ENCODE peak calls at places on chromosomes 11 and 22, in four cellular contexts. G is GM23248, A is neural progenitor cell, K is H1. C is an unnamed sample. For H3K4me1, the result is how much of the 10 kb centered on the place peaks cover.

GRCh38 chr11:113673566-113674396 is 32.3 kb downstream of the TMPRSS5 start:
- DNase-seq in K (no peak), G (peak), A (no peak), C (peak)

GRCh38 chr11:134411887-134412507 is at the start of gene B3GAT1:
- DNase-seq in G (no peak), K (no peak), A (peak), C (no peak)

GRCh38 chr11:69671734-69672465 is 3.3 kb downstream of the LTO1 start:
- DNase-seq in A (no peak), G (no peak), K (no peak), C (no peak)

GRCh38 chr11:72860010-72860409 is 45.8 kb downstream of the ATG16L2 start:
- DNase-seq in A (no peak), K (no peak), G (no peak), C (no peak)

GRCh38 chr11:30281476-30282288 is 41.2 kb upstream of the ARL14EP start:
- DNase-seq in A (no peak), G (no peak), K (no peak), C (no peak)

GRCh38 chr11:6455070-6455469 is 14.3 kb upstream of the HPX start:
- DNase-seq in K (no peak), G (no peak), A (no peak), C (no peak)

GRCh38 chr11:17852246-17852645 is 117.7 kb downstream of the KCNC1 start:
- DNase-seq in G (no peak), A (no peak), K (no peak), C (no peak)

GRCh38 chr11:17413414-17414316 is 25.2 kb upstream of the KCNJ11 start:
- DNase-seq in K (no peak), A (no peak), G (no peak), C (no peak)

GRCh38 chr11:13667795-13668101 is 720 bp upstream of the FAR1 start:
- DNase-seq in G (no peak), A (no peak), K (no peak), C (no peak)

GRCh38 chr11:34604216-34604615 is 16.7 kb upstream of the EHF start:
- DNase-seq in K (no peak), G (no peak), A (no peak), C (no peak)

GRCh38 chr11:95536049-95536448 is 253.5 kb downstream of the FAM76B start:
- DNase-seq in A (no peak), K (no peak), G (peak), C (no peak)

GRCh38 chr11:46277313-46277622 is 194 bp upstream of the CREB3L1 start:
- DNase-seq in G (peak), K (no peak), A (no peak), C (no peak)

GRCh38 chr11:46279393-46280099 is 2.1 kb downstream of the CREB3L1 start:
- DNase-seq in A (peak), G (peak), K (no peak), C (no peak)

GRCh38 chr11:46278387-46279173 is 1.1 kb downstream of the CREB3L1 start:
- DNase-seq in A (peak), K (no peak), G (peak), C (no peak)

GRCh38 chr11:46275964-46276641 is 1.4 kb upstream of the CREB3L1 start:
- DNase-seq in G (no peak), K (no peak), A (no peak), C (no peak)

DNA sequence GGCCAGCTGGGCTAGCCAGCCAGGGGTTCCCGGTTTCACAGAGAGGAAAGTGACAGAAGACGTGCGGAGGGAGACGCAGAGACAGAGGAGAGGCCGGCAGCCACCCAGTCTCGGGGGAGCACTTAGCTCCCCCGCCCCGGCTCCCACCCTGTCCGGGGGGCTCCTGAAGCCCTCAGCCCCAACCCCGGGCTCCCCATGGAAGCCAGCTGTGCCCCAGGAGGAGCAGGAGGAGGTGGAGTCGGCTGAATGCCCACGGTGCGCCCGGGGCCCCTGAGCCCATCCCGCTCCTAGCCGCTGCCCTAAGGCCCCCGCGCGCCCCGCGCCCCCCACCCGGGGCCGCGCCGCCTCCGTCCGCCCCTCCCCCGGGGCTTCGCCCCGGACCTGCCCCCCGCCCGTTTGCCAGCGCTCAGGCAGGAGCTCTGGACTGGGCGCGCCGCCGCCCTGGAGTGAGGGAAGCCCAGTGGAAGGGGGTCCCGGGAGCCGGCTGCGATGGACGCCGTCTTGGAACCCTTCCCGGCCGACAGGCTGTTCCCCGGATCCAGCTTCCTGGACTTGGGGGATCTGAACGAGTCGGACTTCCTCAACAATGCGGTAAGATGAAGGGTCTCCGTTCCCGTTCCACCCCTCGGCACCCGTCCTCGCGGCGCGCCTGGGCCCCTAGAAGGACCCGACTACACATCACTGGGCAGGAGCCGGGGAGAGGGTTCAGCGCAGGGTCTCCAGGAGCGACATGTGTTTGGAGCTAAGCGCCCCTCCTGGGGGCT is at the start of gene CREB3L1:
- DNase-seq in A (peak), K (no peak), G (peak), C (no peak)
- TF ChIP-seq EZH2 in A (no peak), K (no peak), G (no peak), C (no peak)

GRCh38 chr22:23035557-23036277 is 34.6 kb upstream of the GNAZ start:
- DNase-seq in G (no peak), A (no peak), K (no peak), C (no peak)

GRCh38 chr22:23032681-23033080 is 37.6 kb upstream of the GNAZ start:
- DNase-seq in A (no peak), K (no peak), G (no peak), C (no peak)

GRCh38 chr22:23034621-23035556 is 35.4 kb upstream of the GNAZ start:
- DNase-seq in A (no peak), K (no peak), G (no peak), C (no peak)

GRCh38 chr22:23031795-23032194 is 38.5 kb upstream of the GNAZ start:
- DNase-seq in K (no peak), G (no peak), A (no peak), C (no peak)

DNA sequence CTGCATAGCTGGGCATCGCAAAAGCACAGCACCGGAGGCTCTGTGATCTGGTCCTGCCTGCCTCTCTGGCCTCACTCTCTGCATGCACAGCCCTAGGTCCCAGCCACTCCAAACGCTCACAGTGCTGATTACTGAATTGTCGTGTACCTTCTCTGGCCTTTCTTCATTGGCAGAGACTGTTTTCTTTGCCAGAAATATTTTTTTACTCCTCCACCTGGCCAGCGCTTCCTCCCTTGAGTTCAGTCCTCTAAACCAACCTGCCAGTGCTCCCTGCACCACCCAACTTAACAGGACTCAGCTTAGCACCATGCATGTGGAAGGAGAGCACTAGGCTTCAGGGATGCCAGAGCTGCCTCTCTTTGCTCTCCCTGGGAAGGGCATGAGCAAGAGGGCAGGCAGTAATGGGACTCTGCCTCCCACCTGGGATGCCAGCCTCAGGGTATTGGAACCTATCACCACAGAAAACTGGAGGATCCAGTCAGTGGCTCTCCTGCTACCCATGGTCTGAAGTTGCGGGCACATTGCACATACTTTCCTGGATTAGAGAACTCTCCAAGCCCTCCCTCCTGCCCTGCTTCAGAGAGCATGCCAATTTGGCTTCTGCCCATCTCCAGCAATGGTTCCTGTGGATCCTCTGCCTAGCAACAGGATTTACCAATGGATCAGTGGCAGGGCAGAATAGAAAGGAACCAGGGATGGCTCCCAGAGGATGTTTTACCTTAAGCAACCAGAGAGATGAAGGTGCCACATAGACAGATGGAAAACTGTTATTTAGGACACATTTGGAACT is 37.0 kb upstream of the GNAZ start:
- DNase-seq in A (no peak), G (no peak), K (no peak), C (no peak)
- H3K4me1 ChIP-seq in A (under half), G (under half), K (under half), C (under half)

DNA sequence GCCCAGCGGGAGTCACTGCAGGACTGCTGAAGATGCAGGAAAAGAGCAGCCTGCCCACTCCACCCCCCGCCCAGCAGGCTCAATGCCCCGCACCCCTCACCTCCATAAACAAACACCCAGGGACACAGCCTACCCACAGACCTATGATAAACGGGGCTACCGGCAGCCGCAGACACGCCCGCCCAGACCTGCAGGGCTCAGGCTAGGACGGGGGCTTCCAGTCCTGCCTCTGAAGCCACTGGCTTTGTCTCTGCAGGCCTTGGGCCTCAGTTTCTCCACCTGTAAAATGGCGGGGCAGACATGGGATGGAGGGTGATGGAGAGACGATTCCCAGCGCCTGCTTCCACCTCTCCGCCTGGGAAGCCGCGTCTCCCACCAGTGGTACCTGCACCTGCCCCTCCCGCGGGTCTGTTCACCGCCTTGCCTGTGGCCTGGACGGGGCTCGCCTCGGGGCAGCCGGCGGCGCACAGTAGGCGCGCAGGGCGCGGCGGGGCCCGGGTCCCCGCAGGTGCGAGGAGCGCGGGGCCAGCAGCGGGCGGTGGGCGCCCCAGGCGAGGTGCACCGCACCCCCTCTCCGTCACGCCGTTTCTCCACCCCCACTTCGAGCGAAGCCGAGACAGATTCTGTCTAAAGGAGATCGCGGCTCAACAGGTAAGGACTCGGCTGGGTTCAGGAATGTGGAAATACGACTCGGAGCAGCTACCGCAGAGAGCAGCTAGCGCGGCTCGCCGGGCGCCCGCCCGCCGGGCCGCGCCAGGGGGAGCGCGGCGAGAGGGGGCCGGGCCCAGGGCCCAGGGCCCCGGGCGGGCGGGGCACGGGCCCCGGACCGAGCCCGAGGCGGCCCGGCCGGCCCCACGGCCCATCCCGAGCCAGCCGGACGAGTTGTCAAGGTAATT is 1.4 kb downstream of the WNT7B start:
- DNase-seq in G (no peak), A (peak), K (no peak), C (peak)
- TF ChIP-seq EZH2 in G (peak), A (peak), K (peak), C (no peak)

GRCh38 chr11:24837112-24837511 is 340.3 kb downstream of the LUZP2 start:
- DNase-seq in G (no peak), K (no peak), A (no peak), C (no peak)
- H3K4me1 ChIP-seq in G (under half), K (under half), A (under half), C (under half)

GRCh38 chr11:43942651-43943356 is 367 bp downstream of the C11orf96 start:
- DNase-seq in G (peak), K (no peak), A (peak), C (no peak)

GRCh38 chr11:43943357-43943930 is 1.0 kb downstream of the C11orf96 start:
- DNase-seq in K (no peak), G (peak), A (peak), C (no peak)

GRCh38 chr11:43941257-43941879 is 1.1 kb upstream of the C11orf96 start:
- DNase-seq in G (peak), K (no peak), A (no peak), C (no peak)

GRCh38 chr11:43944761-43945311 is 2.4 kb downstream of the C11orf96 start:
- DNase-seq in A (peak), K (no peak), G (peak), C (no peak)

GRCh38 chr11:43943931-43944751 is 1.7 kb downstream of the C11orf96 start:
- DNase-seq in K (no peak), G (peak), A (peak), C (no peak)
- TF ChIP-seq EZH2 in K (peak), G (peak), A (peak), C (peak)

DNA sequence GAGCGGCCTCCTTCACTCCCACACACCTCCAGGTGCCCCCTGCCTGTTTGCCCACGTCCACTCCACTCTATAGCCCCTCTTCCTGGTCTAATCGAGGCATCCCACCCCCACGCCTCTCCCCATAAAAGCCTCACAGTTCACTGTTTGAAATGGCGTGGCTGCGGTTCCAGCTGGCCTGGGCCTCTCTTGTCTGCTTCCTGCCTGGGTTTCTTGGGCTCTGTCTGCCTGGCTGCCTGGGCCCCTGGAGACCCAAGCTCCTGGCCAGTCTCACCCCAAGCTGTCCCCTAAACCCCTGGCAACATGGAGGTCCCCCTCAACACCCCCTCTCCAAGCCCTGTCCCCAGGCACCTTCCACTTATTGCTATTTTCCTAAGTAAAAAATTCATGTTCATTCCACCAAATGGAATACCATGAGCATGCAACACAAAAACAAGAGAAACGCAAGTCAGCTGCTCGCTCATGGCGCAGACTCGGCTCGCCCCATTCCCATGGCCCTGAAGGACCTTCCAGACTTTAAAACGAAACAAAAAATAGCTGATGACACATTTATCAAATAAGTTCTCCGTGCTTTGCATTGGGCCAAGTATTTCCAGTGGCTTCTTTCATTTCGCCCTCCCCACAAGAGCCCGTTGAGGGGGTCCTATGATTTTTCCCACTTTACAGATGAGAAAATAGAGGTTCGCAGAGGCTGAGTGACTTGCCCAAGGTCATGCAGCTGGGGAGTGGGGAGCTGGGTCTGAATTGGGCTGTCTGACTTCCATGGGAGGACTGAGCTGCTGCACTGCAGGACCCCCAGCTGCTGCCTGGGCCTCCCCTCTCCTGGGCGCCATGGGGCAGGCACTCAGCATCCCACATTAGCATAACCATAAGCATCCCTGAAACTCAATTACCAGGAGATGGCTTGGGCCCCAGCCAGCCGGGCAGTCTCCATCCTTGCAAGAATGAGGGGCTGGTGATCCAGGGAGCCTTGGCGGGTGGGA is 11.7 kb upstream of the FLRT1 start:
- DNase-seq in A (no peak), K (no peak), G (no peak), C (no peak)
- H3K4me1 ChIP-seq in A (under half), K (under half), G (under half), C (under half)

DNA sequence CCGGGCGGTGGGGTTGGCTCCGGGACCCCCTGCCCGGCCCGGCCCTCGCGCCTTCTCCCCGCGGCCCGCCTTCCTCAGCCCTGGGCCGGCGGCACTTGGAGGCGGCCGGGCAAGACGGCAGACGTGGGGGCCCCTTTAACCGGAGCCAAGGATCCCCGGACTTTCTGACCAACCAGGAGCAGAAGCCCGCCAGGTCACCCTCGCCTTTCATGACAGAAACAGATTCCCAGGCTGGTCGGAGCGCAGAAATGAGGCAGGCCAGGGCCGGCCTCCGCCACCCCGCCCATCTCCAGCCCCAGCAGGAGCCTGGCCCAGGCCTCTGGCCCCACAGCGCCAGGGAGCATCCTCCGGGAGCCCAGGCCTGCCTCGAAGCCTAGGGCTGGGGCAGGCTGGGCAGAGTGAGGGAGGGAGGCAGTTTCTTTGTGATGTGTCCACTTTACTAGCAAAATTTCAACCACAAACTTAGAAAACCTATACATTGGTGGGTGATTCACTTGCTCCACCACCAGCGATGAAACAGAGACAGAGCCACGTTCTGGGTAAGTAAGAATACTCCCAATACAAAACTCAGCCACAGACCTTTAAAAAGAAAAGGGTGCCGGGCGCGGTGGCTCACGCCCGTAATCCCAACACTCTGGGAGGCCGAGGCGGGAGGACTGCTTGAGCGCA is 22.5 kb downstream of the CDKN1C start:
- DNase-seq in A (peak), G (peak), K (no peak), C (no peak)
- TF ChIP-seq EZH2 in A (no peak), G (peak), K (peak), C (no peak)

GRCh38 chr11:87072787-87073186 is 35.1 kb downstream of the TMEM135 start:
- DNase-seq in K (no peak), A (no peak), G (no peak), C (no peak)
- H3K4me1 ChIP-seq in K (under half), A (under half), G (under half), C (under half)